ENCODE peak calls at places on chromosomes 16 and 17, in six cellular contexts. U is hepatocyte, W is upper lobe of right lung, M is breast epithelium, K is ascending aorta, L is fibroblast of pulmonary artery. S is an unnamed sample.

GRCh38 chr16:15907863-15908478 is 19.6 kb upstream of the CEP20 start:
- DNase-seq in K (no peak), U (peak; percentile 12), M (no peak), W (no peak), L (peak; percentile 24), S (peak; percentile 26)

GRCh38 chr17:62781826-62782225 is 26.3 kb downstream of the MARCHF10 start:
- DNase-seq in K (no peak), U (no peak), L (peak; percentile 57), W (no peak), M (no peak), S (peak; percentile 51)

GRCh38 chr16:57386381-57386951 is 14.2 kb downstream of the CX3CL1 start:
- DNase-seq in K (no peak), U (no peak), L (peak; percentile 82), M (no peak), W (no peak), S (peak; percentile 63)

GRCh38 chr17:77859035-77859360 is 99.5 kb upstream of the TNRC6C start:
- DNase-seq in W (peak; percentile 32), M (no peak), K (no peak), L (no peak), U (no peak), S (no peak)

GRCh38 chr16:50593410-50594139 is 45.4 kb downstream of the NKD1 start:
- DNase-seq in M (no peak), K (no peak), W (no peak), U (no peak), L (peak; percentile 31), S (peak; percentile 5)

GRCh38 chr16:31528726-31529397 is 1.2 kb downstream of the AHSP start:
- DNase-seq in W (no peak), L (no peak), K (no peak), M (no peak), U (peak; percentile 32), S (peak; percentile 2)

GRCh38 chr16:19071811-19072777 is 4.7 kb downstream of the COQ7 start:
- DNase-seq in K (no peak), W (peak; percentile 72), M (peak; percentile 63), U (peak; percentile 77), L (peak; percentile 69), S (peak; percentile 47)

GRCh38 chr17:66076546-66077190 is 115.3 kb downstream of the CEP112 start:
- DNase-seq in W (no peak), M (no peak), K (no peak), L (no peak), U (no peak), S (no peak)

GRCh38 chr17:39077252-39077651 is 74.2 kb downstream of the PLXDC1 start:
- DNase-seq in W (no peak), U (no peak), M (no peak), L (no peak), K (no peak), S (no peak)

GRCh38 chr17:68085751-68086445 is 50.4 kb downstream of the KPNA2 start:
- DNase-seq in L (no peak), K (no peak), M (no peak), U (peak; percentile 32), W (no peak), S (peak; percentile 90)

GRCh38 chr16:27798241-27798640 is 248.3 kb downstream of the KATNIP start:
- DNase-seq in M (no peak), L (no peak), W (no peak), K (no peak), U (no peak), S (no peak)

GRCh38 chr17:61196302-61196704 is 203.3 kb upstream of the TBX2 start:
- DNase-seq in K (no peak), L (no peak), W (no peak), M (no peak), U (no peak), S (peak; percentile 72)

GRCh38 chr16:23466162-23466885 is 13.3 kb upstream of the COG7 start:
- DNase-seq in W (no peak), M (no peak), K (no peak), U (no peak), L (peak; percentile 47), S (no peak)

GRCh38 chr16:52435573-52435972 is 111.4 kb downstream of the TOX3 start:
- DNase-seq in L (no peak), U (no peak), M (no peak), W (no peak), K (no peak), S (no peak)

GRCh38 chr16:4937782-4938682 is 1.1 kb upstream of the PPL start:
- DNase-seq in M (no peak), U (peak; percentile 13), L (no peak), K (no peak), W (peak; percentile 79), S (no peak)

GRCh38 chr17:39722104-39722503 is 8.2 kb downstream of the MIEN1 start:
- DNase-seq in M (no peak), U (no peak), L (no peak), W (no peak), K (no peak), S (no peak)

GRCh38 chr17:78421534-78422266 is 43.3 kb downstream of the PGS1 start:
- DNase-seq in K (no peak), W (peak; percentile 89), M (peak; percentile 77), L (peak; percentile 79), U (peak; percentile 89), S (peak; percentile 80)

GRCh38 chr16:31265329-31266245 is 5.8 kb downstream of the ITGAM start:
- DNase-seq in K (no peak), M (no peak), U (peak; percentile 26), L (peak; percentile 3), W (peak; percentile 64), S (peak; percentile 23)

GRCh38 chr17:12659500-12659899 is 6.2 kb upstream of the MYOCD start:
- DNase-seq in M (no peak), K (no peak), U (no peak), L (peak; percentile 27), W (no peak), S (peak; percentile 44)

GRCh38 chr17:71098071-71098470 is 928.7 kb downstream of the KCNJ2 start:
- DNase-seq in W (no peak), L (no peak), M (no peak), K (no peak), U (no peak), S (no peak)

GRCh38 chr16:31537362-31537921 is 9.7 kb downstream of the AHSP start:
- DNase-seq in K (no peak), W (peak; percentile 74), L (no peak), M (no peak), U (peak; percentile 18), S (no peak)

GRCh38 chr17:57597101-57597500 is 148.0 kb downstream of the CCDC182 start:
- DNase-seq in M (no peak), L (no peak), W (no peak), U (no peak), K (no peak), S (no peak)

GRCh38 chr16:80273635-80274538 is 266.9 kb upstream of the DYNLRB2 start:
- DNase-seq in U (no peak), K (no peak), L (no peak), W (no peak), M (no peak), S (peak; percentile 3)

GRCh38 chr17:62933986-62934385 is 32.0 kb upstream of the TANC2 start:
- DNase-seq in W (no peak), L (peak; percentile 45), M (no peak), U (peak; percentile 35), K (no peak), S (peak; percentile 58)

GRCh38 chr17:4818276-4818675 is 11.3 kb downstream of the PLD2 start:
- DNase-seq in M (no peak), U (no peak), L (no peak), K (no peak), W (no peak), S (no peak)

GRCh38 chr17:61366715-61367413 is 32.8 kb upstream of the TBX2 start:
- DNase-seq in U (peak; percentile 20), W (no peak), L (no peak), M (no peak), K (no peak), S (peak; percentile 89)

GRCh38 chr16:14372471-14372870 is 257.6 kb downstream of the PARN start:
- DNase-seq in W (no peak), L (no peak), K (no peak), U (no peak), M (no peak), S (no peak)

DNA sequence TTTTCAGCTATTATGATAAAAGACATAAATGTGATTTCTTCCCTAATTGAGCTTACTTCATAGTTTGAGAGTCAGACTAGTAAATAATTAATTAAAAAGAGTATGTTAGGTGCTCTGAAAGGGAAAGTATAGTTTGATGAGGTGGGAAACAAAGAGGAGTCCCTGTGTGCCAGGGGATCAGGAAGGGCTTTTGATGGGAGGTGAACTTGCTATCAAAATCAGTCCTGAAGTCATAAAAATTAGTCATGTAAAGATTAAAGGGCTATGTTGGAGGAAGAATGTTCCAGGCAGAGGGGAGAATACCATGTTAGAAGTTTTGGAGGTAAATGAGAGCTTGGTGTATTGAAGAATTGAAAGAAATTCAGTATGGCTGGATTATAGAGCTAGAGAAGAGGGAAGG is 31.0 kb downstream of the NFAT5 start:
- DNase-seq in U (no peak), K (no peak), L (no peak), M (no peak), W (no peak), S (no peak)
- TF ChIP-seq CTCF in U (no peak), K (no peak), L (no peak), M (no peak), W (no peak), S (no peak)

DNA sequence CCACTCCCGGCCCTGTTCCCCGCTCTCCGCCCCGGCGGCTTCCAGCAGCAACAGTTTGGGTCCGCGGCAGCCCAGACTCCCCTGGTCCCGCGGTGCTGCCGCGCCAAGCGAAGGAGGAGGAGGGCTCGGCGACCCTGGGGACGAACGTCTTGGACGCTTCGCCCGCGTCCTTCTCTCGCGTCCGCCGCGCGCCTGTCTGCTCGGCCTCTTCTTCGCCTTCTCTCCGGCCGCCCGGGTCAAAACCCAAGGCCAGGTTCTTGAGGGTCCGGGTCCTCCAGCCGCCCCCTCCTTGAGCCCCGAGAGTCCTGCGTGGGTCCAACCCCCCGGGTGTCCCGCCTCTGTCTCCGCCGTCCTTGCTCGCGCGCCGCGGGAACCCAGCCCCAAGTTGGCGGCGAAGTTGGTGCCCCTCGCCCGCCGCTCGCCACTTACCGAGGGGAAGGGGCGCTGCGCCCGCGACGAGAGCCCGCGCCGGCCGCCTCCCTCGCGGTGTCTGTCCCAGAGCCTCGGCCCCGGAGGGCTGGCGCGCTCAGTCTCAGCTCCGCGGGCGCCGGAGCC is 1.4 kb upstream of the GRIN2C start:
- DNase-seq in L (no peak), M (no peak), K (no peak), W (no peak), U (no peak), S (no peak)
- H3K4me3 ChIP-seq in L (no peak overlapping the region), M (peak overlapping the region; percentile 27), K (peak overlapping the region; percentile 56), W (no peak overlapping the region), U (no peak overlapping the region), S (no peak overlapping the region)

GRCh38 chr16:70511833-70512232 is 11.5 kb downstream of the COG4 start:
- DNase-seq in L (no peak), K (no peak), U (no peak), M (no peak), W (no peak), S (no peak)

GRCh38 chr16:70510216-70510615 is 13.1 kb downstream of the COG4 start:
- DNase-seq in L (no peak), U (no peak), W (no peak), M (no peak), K (no peak), S (no peak)

GRCh38 chr16:70512456-70512855 is 10.9 kb downstream of the COG4 start:
- DNase-seq in L (no peak), U (no peak), W (no peak), K (no peak), M (no peak), S (no peak)

GRCh38 chr16:70508752-70509151 is 14.6 kb downstream of the COG4 start:
- DNase-seq in W (no peak), K (no peak), L (peak; percentile 22), M (no peak), U (no peak), S (peak; percentile 10)
- TF ChIP-seq CTCF in W (peak; percentile 21), K (no peak), L (peak; percentile 15), M (no peak), U (peak; percentile 15), S (peak; percentile 13)

GRCh38 chr17:64447526-64447925 is 1.4 kb upstream of the MILR1 start:
- DNase-seq in M (no peak), L (no peak), K (no peak), U (no peak), W (no peak), S (no peak)
- H3K4me3 ChIP-seq in M (no peak overlapping the region), L (no peak overlapping the region), K (no peak overlapping the region), U (no peak overlapping the region), W (no peak overlapping the region), S (no peak overlapping the region)

S was measured in fibroblast of villous mesenchyme.